ENCODE peak calls at places on chromosomes 12 and 14, in ten cellular contexts. C is testis; Q is GM10248; K is WTC11; N is breast epithelium; T is CD8-positive, alpha-beta T cell; H is PC-3; Z is HCT116; E is lung; V is epithelial cell of esophagus. D is an unnamed sample.

GRCh38 chr14:37591311-37591940 is 3.6 kb downstream of the FOXA1 start:
- DNase-seq in C (no peak), Q (no peak), K (peak; percentile 82), N (no peak), T (no peak), H (peak; percentile 53), Z (no peak), E (no peak), V (peak; percentile 70), D (no peak)

GRCh38 chr12:114726092-114726710 is 42.2 kb upstream of the TBX3 start:
- DNase-seq in C (peak; percentile 62), Q (no peak), K (no peak), N (no peak), T (no peak), H (no peak), Z (no peak), E (no peak), V (no peak), D (no peak)

GRCh38 chr14:32623300-32624093 is 294.4 kb downstream of the AKAP6 start:
- DNase-seq in C (no peak), Q (no peak), K (no peak), N (no peak), T (no peak), H (peak; percentile 69), Z (no peak), E (no peak), V (peak; percentile 62), D (peak; percentile 71)

GRCh38 chr14:55568618-55569017 is 11.4 kb upstream of the KTN1 start:
- DNase-seq in C (no peak), Q (no peak), K (no peak), N (no peak), T (no peak), H (no peak), Z (no peak), E (no peak), V (no peak), D (no peak)

GRCh38 chr12:4421590-4422031 is 24.0 kb downstream of the FGF6 start:
- DNase-seq in C (no peak), Q (peak; percentile 72), K (no peak), N (no peak), T (no peak), H (peak; percentile 62), Z (peak; percentile 27), E (no peak), V (peak; percentile 59), D (peak; percentile 64)

GRCh38 chr12:132560831-132561783 is 49.3 kb downstream of the LRCOL1 start:
- DNase-seq in C (peak; percentile 69), Q (peak; percentile 87), K (peak; percentile 91), N (no peak), T (peak; percentile 81), H (peak; percentile 80), Z (peak; percentile 75), E (peak; percentile 53), V (peak; percentile 79), D (peak; percentile 67)

GRCh38 chr14:73238941-73239340 is 1.6 kb downstream of the PAPLN start:
- DNase-seq in C (no peak), Q (no peak), K (no peak), N (no peak), T (no peak), H (no peak), Z (no peak), E (no peak), V (no peak), D (no peak)

GRCh38 chr12:19712041-19712440 is 272.7 kb downstream of the AEBP2 start:
- DNase-seq in C (no peak), Q (no peak), K (no peak), N (no peak), T (no peak), H (peak; percentile 66), Z (peak; percentile 33), E (no peak), V (peak; percentile 82), D (peak; percentile 91)

GRCh38 chr12:2551097-2551496 is 243.7 kb upstream of the FKBP4 start:
- DNase-seq in C (no peak), Q (no peak), K (no peak), N (no peak), T (no peak), H (no peak), Z (no peak), E (no peak), V (no peak), D (no peak)

GRCh38 chr12:124592050-124592449 is 24.6 kb upstream of the NCOR2 start:
- DNase-seq in C (no peak), Q (no peak), K (no peak), N (no peak), T (no peak), H (peak; percentile 82), Z (no peak), E (no peak), V (peak; percentile 72), D (peak; percentile 77)

GRCh38 chr12:124588689-124589318 is 21.4 kb upstream of the NCOR2 start:
- DNase-seq in C (peak; percentile 52), Q (no peak), K (no peak), N (no peak), T (no peak), H (peak; percentile 58), Z (no peak), E (no peak), V (peak; percentile 83), D (peak; percentile 69)

GRCh38 chr12:124586756-124587155 is 19.3 kb upstream of the NCOR2 start:
- DNase-seq in C (no peak), Q (no peak), K (no peak), N (no peak), T (no peak), H (peak; percentile 32), Z (no peak), E (no peak), V (no peak), D (no peak)

GRCh38 chr12:124590447-124590846 is 23.0 kb upstream of the NCOR2 start:
- DNase-seq in C (no peak), Q (no peak), K (no peak), N (no peak), T (no peak), H (no peak), Z (no peak), E (no peak), V (no peak), D (no peak)

DNA sequence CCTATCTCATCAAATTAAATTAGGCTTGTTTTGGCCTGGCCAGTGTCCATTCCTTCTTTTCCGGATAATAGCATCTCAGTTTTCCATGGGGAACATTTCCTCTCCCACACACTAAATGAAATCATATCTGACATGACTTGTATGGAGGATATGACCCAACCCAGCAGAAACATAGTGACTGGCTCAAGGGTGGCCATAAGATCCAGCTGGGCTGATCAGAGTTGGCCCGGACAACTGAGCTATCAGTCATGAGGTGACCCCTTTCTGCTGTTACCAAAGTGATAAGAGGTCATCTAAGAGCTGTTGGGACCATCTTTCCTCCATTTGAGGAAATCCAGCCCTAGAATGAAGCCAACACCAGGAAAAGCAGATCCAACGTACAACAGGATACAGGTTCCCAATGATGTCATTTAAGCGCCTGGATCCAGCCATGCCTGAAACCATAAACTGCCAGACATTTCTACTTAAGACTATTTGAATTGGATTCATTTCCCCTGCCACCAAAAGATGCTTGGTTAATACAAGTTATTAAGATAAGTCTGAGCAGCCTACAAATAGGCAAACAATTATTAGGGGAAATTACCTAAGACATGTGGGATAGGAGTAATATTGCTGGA is 20.7 kb upstream of the NCOR2 start:
- DNase-seq in C (no peak), Q (no peak), K (no peak), N (no peak), T (no peak), H (no peak), Z (no peak), E (no peak), V (no peak), D (no peak)
- TF ChIP-seq CTCF in C (no peak), Q (no peak), K (no peak), N (no peak), T (no peak), H (no peak), Z (no peak), E (no peak), V (no peak), D (no peak)

GRCh38 chr14:99440278-99440677 is 40.4 kb downstream of the SETD3 start:
- DNase-seq in C (no peak), Q (no peak), K (no peak), N (no peak), T (no peak), H (no peak), Z (no peak), E (no peak), V (no peak), D (no peak)
- TF ChIP-seq CTCF in C (no peak), Q (no peak), K (no peak), N (no peak), T (no peak), H (peak; percentile 32), Z (peak; percentile 30), E (no peak), V (peak; percentile 6), D (no peak)

GRCh38 chr14:51155331-51155730 is 60.4 kb upstream of the TRIM9 start:
- DNase-seq in C (no peak), Q (no peak), K (no peak), N (no peak), T (no peak), H (peak; percentile 26), Z (no peak), E (no peak), V (peak; percentile 17), D (no peak)

GRCh38 chr14:51160871-51161270 is 66.0 kb upstream of the TRIM9 start:
- DNase-seq in C (no peak), Q (no peak), K (no peak), N (no peak), T (no peak), H (no peak), Z (no peak), E (no peak), V (no peak), D (no peak)

DNA sequence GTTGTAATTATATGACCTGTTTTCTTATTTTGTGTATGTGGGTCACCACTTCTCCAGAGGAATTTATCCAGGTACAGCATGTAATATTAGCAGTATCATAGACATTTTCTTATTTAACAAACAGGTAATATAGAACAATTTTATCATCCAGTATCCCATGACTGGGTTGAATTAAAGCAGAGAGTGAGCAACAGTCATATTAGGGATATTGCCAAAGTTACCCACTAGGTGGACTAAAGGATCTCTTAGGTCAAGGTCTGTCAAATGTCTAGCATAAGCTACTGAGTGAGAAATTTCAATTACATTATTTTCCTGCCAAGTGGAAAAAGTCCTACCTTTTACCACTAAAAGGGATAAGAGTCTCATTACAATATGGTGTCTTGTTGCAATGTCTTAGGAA is 62.1 kb upstream of the TRIM9 start:
- DNase-seq in C (no peak), Q (no peak), K (no peak), N (no peak), T (no peak), H (peak; percentile 75), Z (peak; percentile 16), E (no peak), V (peak; percentile 49), D (peak; percentile 44)
- TF ChIP-seq CTCF in C (no peak), Q (peak; percentile 36), K (peak; percentile 19), N (no peak), T (no peak), H (peak; percentile 91), Z (peak; percentile 63), E (no peak), V (peak; percentile 46), D (peak; percentile 33)

DNA sequence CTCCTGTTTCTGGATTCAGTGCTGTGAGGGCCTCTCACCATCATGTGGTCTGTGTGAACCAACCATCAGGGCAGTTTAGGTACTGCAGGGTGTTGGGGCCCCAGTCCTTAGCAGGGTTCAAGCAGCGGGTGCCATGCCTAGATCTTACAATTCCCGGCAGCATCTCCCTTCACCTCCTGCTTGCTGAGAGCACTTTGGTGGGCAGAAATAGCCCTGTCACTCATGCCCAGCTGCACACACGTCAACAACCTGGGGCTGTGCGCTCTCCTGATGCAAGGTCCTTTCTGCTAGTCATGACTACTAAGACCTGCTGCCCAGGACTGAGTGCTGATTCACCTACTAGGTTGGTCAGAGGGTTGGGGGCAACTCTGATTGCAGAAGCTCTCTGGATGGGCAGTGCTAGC is 72.1 kb downstream of the NINJ2 start:
- DNase-seq in C (no peak), Q (no peak), K (no peak), N (no peak), T (no peak), H (no peak), Z (no peak), E (no peak), V (no peak), D (no peak)
- TF ChIP-seq CTCF in C (no peak), Q (no peak), K (no peak), N (no peak), T (no peak), H (no peak), Z (peak; percentile 22), E (no peak), V (no peak), D (no peak)

D was measured in MCF 10A.